ENCODE peak calls at places on chromosomes 12 and 14, in eight cellular contexts. V is uterus, B is endothelial cell, Y is mammary epithelial cell, Q is nephron progenitor cell, U is fibroblast of the aortic adventitia, S is OCI-LY7, G is AG04449. M is an unnamed sample.

GRCh38 chr14:77641534-77642341 is 25.3 kb upstream of the SPTLC2 start:
- DNase-seq in V (peak; percentile 74), B (no peak), Y (no peak), Q (no peak), U (peak; percentile 76), S (no peak), G (no peak), M (no peak)

GRCh38 chr12:49301759-49302158 is 6.8 kb downstream of the PRPH start:
- DNase-seq in V (no peak), B (no peak), Y (no peak), Q (no peak), U (no peak), S (no peak), G (no peak), M (no peak)

GRCh38 chr14:90644882-90645281 is 171.3 kb downstream of the TTC7B start:
- DNase-seq in V (peak; percentile 52), B (no peak), Y (peak; percentile 12), Q (no peak), U (peak; percentile 86), S (no peak), G (no peak), M (peak; percentile 48)

GRCh38 chr12:45546545-45546944 is 183.0 kb upstream of the ARID2 start:
- DNase-seq in V (no peak), B (no peak), Y (no peak), Q (no peak), U (no peak), S (no peak), G (no peak), M (no peak)

GRCh38 chr12:53211476-53212381 is 4.7 kb upstream of the ITGB7 start:
- DNase-seq in V (peak; percentile 13), B (no peak), Y (no peak), Q (no peak), U (no peak), S (peak; percentile 65), G (no peak), M (no peak)

GRCh38 chr12:8886515-8887284 is 27.6 kb upstream of the PHC1 start:
- DNase-seq in V (no peak), B (no peak), Y (no peak), Q (no peak), U (no peak), S (no peak), G (no peak), M (no peak)

GRCh38 chr12:108270035-108270840 is 68.9 kb downstream of the CMKLR1 start:
- DNase-seq in V (no peak), B (no peak), Y (peak; percentile 11), Q (no peak), U (no peak), S (no peak), G (no peak), M (no peak)

GRCh38 chr14:94213021-94213420 is 38.9 kb downstream of the PPP4R4 start:
- DNase-seq in V (no peak), B (no peak), Y (peak; percentile 84), Q (no peak), U (peak; percentile 10), S (no peak), G (peak; percentile 75), M (peak; percentile 41)

GRCh38 chr14:33811731-33812130 is 139.1 kb downstream of the EGLN3 start:
- DNase-seq in V (no peak), B (no peak), Y (no peak), Q (no peak), U (no peak), S (no peak), G (no peak), M (no peak)

GRCh38 chr12:991350-992278 is 591 bp downstream of the ERC1 start:
- DNase-seq in V (no peak), B (no peak), Y (peak; percentile 28), Q (no peak), U (peak; percentile 19), S (peak; percentile 47), G (no peak), M (no peak)

GRCh38 chr14:89810101-89810500 is 144.4 kb downstream of the EFCAB11 start:
- DNase-seq in V (no peak), B (no peak), Y (no peak), Q (no peak), U (peak; percentile 69), S (no peak), G (no peak), M (no peak)

GRCh38 chr12:114666746-114667668 is 17.0 kb downstream of the TBX3 start:
- DNase-seq in V (no peak), B (no peak), Y (no peak), Q (peak; percentile 70), U (no peak), S (no peak), G (no peak), M (no peak)

GRCh38 chr14:32142754-32143437 is 58.9 kb upstream of the RNU6-7 start:
- DNase-seq in V (no peak), B (no peak), Y (no peak), Q (no peak), U (no peak), S (no peak), G (no peak), M (no peak)

GRCh38 chr14:46197856-46198255 is 453.7 kb downstream of the RPL10L start:
- DNase-seq in V (no peak), B (no peak), Y (no peak), Q (no peak), U (no peak), S (no peak), G (no peak), M (no peak)

GRCh38 chr12:6534914-6535696 is 788 bp downstream of the GAPDH start:
- DNase-seq in V (peak; percentile 74), B (peak; percentile 76), Y (peak; percentile 79), Q (peak; percentile 67), U (peak; percentile 69), S (peak; percentile 85), G (no peak), M (no peak)

GRCh38 chr12:25859976-25860375 is 98.5 kb upstream of the RASSF8 start:
- DNase-seq in V (no peak), B (no peak), Y (peak; percentile 73), Q (no peak), U (no peak), S (no peak), G (no peak), M (no peak)

GRCh38 chr12:53298154-53298553 is 1.3 kb upstream of the MYG1 start:
- DNase-seq in V (no peak), B (no peak), Y (no peak), Q (no peak), U (peak; percentile 86), S (no peak), G (peak; percentile 97), M (peak; percentile 95)

GRCh38 chr14:92659765-92660561 is 88.5 kb downstream of the LGMN start:
- DNase-seq in V (no peak), B (no peak), Y (peak; percentile 92), Q (no peak), U (no peak), S (peak; percentile 13), G (no peak), M (no peak)

GRCh38 chr12:65826513-65827171 is 2.4 kb downstream of the HMGA2 start:
- DNase-seq in V (no peak), B (no peak), Y (peak; percentile 71), Q (no peak), U (peak; percentile 79), S (no peak), G (no peak), M (peak; percentile 41)

GRCh38 chr12:112937741-112938719 is at the start of gene OAS3:
- DNase-seq in V (peak; percentile 93), B (peak; percentile 26), Y (peak; percentile 79), Q (peak; percentile 41), U (peak; percentile 85), S (peak; percentile 49), G (peak; percentile 4), M (peak; percentile 28)

DNA sequence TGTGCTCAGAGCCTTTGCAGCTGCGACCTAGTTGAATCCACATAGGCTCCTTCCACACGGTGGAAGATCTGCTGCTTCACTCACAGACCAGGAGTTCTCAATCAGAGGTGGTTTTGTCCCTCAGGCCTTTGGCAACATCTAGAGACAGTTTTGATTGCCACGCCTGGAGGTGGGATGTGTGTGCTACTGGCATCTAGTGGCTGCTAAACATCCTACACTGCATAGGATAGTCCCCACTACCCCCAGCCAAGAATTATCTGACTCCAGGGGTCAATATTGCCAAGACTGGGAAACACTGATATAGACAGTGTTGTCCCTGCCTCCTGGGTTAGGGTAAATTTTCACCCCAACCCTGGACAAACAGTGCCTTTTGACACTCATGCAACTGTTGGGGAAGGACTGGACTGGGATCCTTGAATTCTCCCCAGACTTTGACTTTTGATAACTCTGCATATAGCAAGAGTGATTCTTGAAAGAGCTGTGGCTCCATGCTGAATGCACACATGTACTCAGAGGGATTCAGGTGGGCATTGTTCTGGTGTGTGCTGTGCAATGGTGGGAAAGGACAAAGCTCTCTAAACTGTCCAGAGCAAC is 39.8 kb downstream of the BAZ2A start:
- DNase-seq in V (no peak), B (no peak), Y (peak; percentile 43), Q (no peak), U (no peak), S (peak; percentile 59), G (no peak), M (no peak)
- TF ChIP-seq CTCF in V (no peak), B (no peak), Y (peak; percentile 56), Q (peak; percentile 44), U (peak; percentile 36), S (peak; percentile 82), G (peak; percentile 41), M (peak; percentile 32)

GRCh38 chr14:105398044-105398725 is at the start of gene TEX22:
- DNase-seq in V (peak; percentile 91), B (peak; percentile 92), Y (peak; percentile 26), Q (peak; percentile 94), U (peak; percentile 70), S (peak; percentile 93), G (no peak), M (peak; percentile 4)
- TF ChIP-seq CTCF in V (peak; percentile 30), B (no peak), Y (no peak), Q (no peak), U (no peak), S (peak; percentile 61), G (peak; percentile 24), M (peak; percentile 24)

GRCh38 chr14:98957211-98958047 is 314.6 kb downstream of the BCL11B start:
- DNase-seq in V (peak; percentile 69), B (no peak), Y (peak; percentile 93), Q (no peak), U (peak; percentile 26), S (no peak), G (no peak), M (no peak)

GRCh38 chr14:98956181-98956580 is 315.8 kb downstream of the BCL11B start:
- DNase-seq in V (no peak), B (no peak), Y (no peak), Q (no peak), U (no peak), S (no peak), G (no peak), M (no peak)

GRCh38 chr14:98955741-98956070 is 316.3 kb downstream of the BCL11B start:
- DNase-seq in V (no peak), B (no peak), Y (no peak), Q (no peak), U (no peak), S (no peak), G (no peak), M (no peak)

GRCh38 chr14:98955036-98955740 is 316.8 kb downstream of the BCL11B start:
- DNase-seq in V (no peak), B (no peak), Y (no peak), Q (no peak), U (no peak), S (no peak), G (no peak), M (no peak)

GRCh38 chr14:98956616-98957015 is 315.4 kb downstream of the BCL11B start:
- DNase-seq in V (no peak), B (no peak), Y (no peak), Q (no peak), U (no peak), S (no peak), G (no peak), M (no peak)
- TF ChIP-seq CTCF in V (no peak), B (no peak), Y (no peak), Q (no peak), U (no peak), S (no peak), G (no peak), M (no peak)

GRCh38 chr12:23126794-23127193 is 501.8 kb downstream of the ETNK1 start:
- DNase-seq in V (no peak), B (no peak), Y (no peak), Q (no peak), U (no peak), S (no peak), G (no peak), M (no peak)
- TF ChIP-seq CTCF in V (no peak), B (peak; percentile 27), Y (no peak), Q (no peak), U (no peak), S (peak; percentile 12), G (no peak), M (no peak)

M was measured in BJ.